ENCODE peak calls at places on chromosomes 7 and 10, in seven cellular contexts. S, Q, J, O, H, N and V are unnamed samples.

GRCh38 chr7:46786221-46786951 is 795.5 kb downstream of the TNS3 start:
- DNase-seq in J (peak; percentile 98), N (no peak), Q (peak; percentile 46), S (no peak), O (no peak), H (no peak), V (no peak)

GRCh38 chr10:61987951-61988379 is 86.5 kb downstream of the ARID5B start:
- DNase-seq in O (no peak), H (peak; percentile 41), Q (no peak), S (peak; percentile 64), J (no peak), N (no peak), V (no peak)

GRCh38 chr7:1750541-1751021 is 80.5 kb downstream of the ELFN1 start:
- DNase-seq in N (no peak), S (no peak), H (no peak), Q (no peak), J (no peak), O (no peak), V (no peak)

GRCh38 chr10:132921086-132921485 is 21.3 kb downstream of the CFAP46 start:
- DNase-seq in Q (no peak), S (no peak), O (no peak), J (no peak), H (no peak), N (no peak), V (no peak)

GRCh38 chr7:101094791-101095375 is 9.6 kb downstream of the TRIM56 start:
- DNase-seq in S (no peak), Q (peak; percentile 73), J (peak; percentile 67), O (peak; percentile 66), N (no peak), H (no peak), V (peak; percentile 84)

GRCh38 chr10:69911571-69912528 is 110.1 kb downstream of the COL13A1 start:
- DNase-seq in N (no peak), H (no peak), Q (no peak), S (no peak), J (no peak), O (no peak), V (no peak)

GRCh38 chr10:10830316-10831061 is 187.2 kb upstream of the CELF2 start:
- DNase-seq in O (no peak), J (peak; percentile 40), H (no peak), S (no peak), N (no peak), Q (no peak), V (no peak)

GRCh38 chr7:107591410-107591809 is 11.4 kb downstream of the BCAP29 start:
- DNase-seq in Q (no peak), S (no peak), N (no peak), J (no peak), O (no peak), H (no peak), V (no peak)

GRCh38 chr7:2198206-2198605 is 34.5 kb downstream of the MAD1L1 start:
- DNase-seq in J (no peak), O (no peak), N (no peak), H (no peak), Q (peak; percentile 41), S (no peak), V (no peak)

GRCh38 chr10:14325325-14325955 is 5.3 kb downstream of the FRMD4A start:
- DNase-seq in O (peak; percentile 50), S (peak; percentile 5), J (no peak), H (peak; percentile 29), N (peak; percentile 19), Q (peak; percentile 44), V (peak; percentile 30)

GRCh38 chr10:62166331-62167154 is 102.1 kb downstream of the RTKN2 start:
- DNase-seq in J (no peak), O (no peak), S (peak; percentile 22), N (no peak), H (no peak), Q (no peak), V (no peak)

GRCh38 chr10:86287966-86288579 is 78.5 kb downstream of the GRID1 start:
- DNase-seq in O (peak; percentile 7), H (no peak), N (no peak), S (no peak), Q (no peak), J (no peak), V (no peak)

GRCh38 chr7:55438085-55438764 is 73.1 kb downstream of the LANCL2 start:
- DNase-seq in Q (peak; percentile 12), S (no peak), H (no peak), N (no peak), J (no peak), O (no peak), V (no peak)

GRCh38 chr7:141114141-141114664 is 40.3 kb downstream of the TMEM178B start:
- DNase-seq in H (no peak), Q (no peak), O (no peak), J (no peak), N (no peak), S (no peak), V (peak; percentile 7)

GRCh38 chr10:1268856-1269255 is 212.7 kb downstream of the WDR37 start:
- DNase-seq in N (no peak), H (no peak), S (no peak), Q (no peak), O (no peak), J (no peak), V (no peak)

GRCh38 chr10:100693815-100694214 is 51.6 kb upstream of the PAX2 start:
- DNase-seq in J (no peak), Q (no peak), H (no peak), N (no peak), S (no peak), O (no peak), V (no peak)

GRCh38 chr7:101172005-101172853 is 6.9 kb upstream of the VGF start:
- DNase-seq in S (no peak), H (no peak), J (no peak), O (no peak), Q (no peak), N (no peak), V (peak; percentile 50)

GRCh38 chr7:135728136-135728669 is at the start of gene SLC13A4:
- DNase-seq in J (no peak), Q (peak; percentile 89), O (no peak), N (no peak), H (no peak), S (no peak), V (peak; percentile 86)

GRCh38 chr7:6453737-6454136 is 6.0 kb upstream of the DAGLB start:
- DNase-seq in N (no peak), O (no peak), J (peak; percentile 96), H (no peak), Q (no peak), S (no peak), V (no peak)

GRCh38 chr10:8346861-8347260 is 292.4 kb downstream of the GATA3 start:
- DNase-seq in O (no peak), J (no peak), H (no peak), S (no peak), Q (peak; percentile 27), N (no peak), V (peak; percentile 38)

GRCh38 chr10:45373783-45374450 is at the start of gene ALOX5:
- DNase-seq in H (peak; percentile 32), S (peak; percentile 43), Q (peak; percentile 89), O (peak; percentile 80), J (no peak), N (no peak), V (peak; percentile 51)

GRCh38 chr10:12430406-12430982 is 81.1 kb downstream of the CAMK1D start:
- DNase-seq in Q (no peak), N (no peak), S (no peak), J (no peak), O (no peak), H (no peak), V (no peak)

GRCh38 chr7:64959072-64959747 is 31.6 kb downstream of the ZNF117 start:
- DNase-seq in Q (peak; percentile 15), J (no peak), S (no peak), N (no peak), H (no peak), O (no peak), V (no peak)